ENCODE peak calls at places on chromosomes 3 and 15, in four cellular contexts. K, C, P and U are unnamed samples.

GRCh38 chr3:144301863-144302262 is 330.2 kb downstream of the DIPK2A start:
- DNase-seq in K (no peak), C (no peak), P (no peak), U (no peak)

GRCh38 chr3:25748189-25748588 is 35.1 kb downstream of the NGLY1 start:
- DNase-seq in K (no peak), C (no peak), P (no peak), U (no peak)

GRCh38 chr15:63246691-63247464 is 30.5 kb upstream of the APH1B start:
- DNase-seq in K (peak), C (peak), P (no peak), U (no peak)

GRCh38 chr3:136070953-136071949 is 105.7 kb downstream of the PPP2R3A start:
- DNase-seq in K (peak), C (no peak), P (peak), U (no peak)

GRCh38 chr3:186669378-186670084 is 3.7 kb downstream of the HRG start:
- DNase-seq in K (no peak), C (no peak), P (no peak), U (no peak)

GRCh38 chr15:90994059-90994416 is 297 bp downstream of the PRC1 start:
- DNase-seq in K (peak), C (no peak), P (no peak), U (peak)

GRCh38 chr3:150747909-150748568 is 14.9 kb downstream of the SIAH2 start:
- DNase-seq in K (peak), C (no peak), P (no peak), U (no peak)

GRCh38 chr3:128343287-128344045 is 123.2 kb downstream of the DNAJB8 start:
- DNase-seq in K (peak), C (no peak), P (peak), U (peak)

GRCh38 chr3:39432342-39432741 is 25.8 kb downstream of the RPSA start:
- DNase-seq in K (no peak), C (no peak), P (no peak), U (no peak)

GRCh38 chr3:185929192-185930151 is 8.3 kb downstream of the TRA2B start:
- DNase-seq in K (peak), C (no peak), P (no peak), U (no peak)

GRCh38 chr3:185424435-185424834 is 61.5 kb downstream of the MAP3K13 start:
- DNase-seq in K (no peak), C (no peak), P (no peak), U (no peak)

GRCh38 chr3:54164192-54164975 is 42.0 kb downstream of the CACNA2D3 start:
- DNase-seq in K (no peak), C (no peak), P (no peak), U (no peak)

GRCh38 chr3:153162513-153163348 is 705 bp downstream of the RAP2B start:
- DNase-seq in K (peak), C (peak), P (peak), U (peak)

GRCh38 chr15:62777657-62778056 is 264.9 kb upstream of the TPM1 start:
- DNase-seq in K (peak), C (no peak), P (no peak), U (no peak)

GRCh38 chr15:26970712-26971210 is at the start of gene GABRG3:
- DNase-seq in K (no peak), C (no peak), P (peak), U (no peak)

GRCh38 chr3:194344012-194344411 is 7.1 kb downstream of the CPN2 start:
- DNase-seq in K (peak), C (peak), P (peak), U (peak)

GRCh38 chr3:71050133-71050520 is 533.4 kb downstream of the FOXP1 start:
- DNase-seq in K (no peak), C (no peak), P (no peak), U (no peak)

GRCh38 chr3:97278506-97278905 is 464.1 kb downstream of the EPHA6 start:
- DNase-seq in K (no peak), C (no peak), P (no peak), U (no peak)

GRCh38 chr3:152096280-152096679 is 172.4 kb upstream of the MBNL1 start:
- DNase-seq in K (no peak), C (no peak), P (no peak), U (no peak)

GRCh38 chr3:11835028-11835639 is 11.6 kb downstream of the TAMM41 start:
- DNase-seq in K (peak), C (peak), P (no peak), U (no peak)

GRCh38 chr15:81113861-81114261 is 20.2 kb upstream of the CFAP161 start:
- DNase-seq in K (peak), C (no peak), P (no peak), U (no peak)

GRCh38 chr3:53844262-53845102 is 1.7 kb downstream of the CHDH start:
- DNase-seq in K (no peak), C (no peak), P (no peak), U (peak)

GRCh38 chr3:112499328-112499727 is at the start of gene BTLA:
- DNase-seq in K (no peak), C (no peak), P (no peak), U (no peak)

GRCh38 chr3:31254483-31254882 is 278.2 kb upstream of the STT3B start:
- DNase-seq in K (no peak), C (no peak), P (no peak), U (peak)

GRCh38 chr15:92997821-92998220 is 91.2 kb downstream of the RGMA start:
- DNase-seq in K (no peak), C (no peak), P (no peak), U (no peak)

GRCh38 chr3:74409066-74409465 is 205.4 kb downstream of the CNTN3 start:
- DNase-seq in K (no peak), C (no peak), P (no peak), U (no peak)

GRCh38 chr3:40996827-40997710 is 202.2 kb upstream of the CTNNB1 start:
- DNase-seq in K (no peak), C (no peak), P (no peak), U (no peak)

GRCh38 chr3:115100172-115100571 is 46.9 kb downstream of the ZBTB20 start:
- DNase-seq in K (peak), C (peak), P (peak), U (peak)

GRCh38 chr3:120393252-120393651 is 44.1 kb upstream of the LRRC58 start:
- DNase-seq in K (peak), C (no peak), P (no peak), U (no peak)

GRCh38 chr15:47184405-47185221 is 532.7 kb upstream of the SEMA6D start:
- DNase-seq in K (peak), C (no peak), P (no peak), U (peak)

GRCh38 chr3:113629941-113630340 is 66.5 kb downstream of the USF3 start:
- DNase-seq in K (peak), C (no peak), P (no peak), U (no peak)

GRCh38 chr3:192915306-192915705 is 2.4 kb downstream of the MB21D2 start:
- DNase-seq in K (peak), C (no peak), P (peak), U (no peak)

GRCh38 chr15:24054547-24055245 is 367.6 kb upstream of the NDN start:
- DNase-seq in K (no peak), C (no peak), P (peak), U (peak)

GRCh38 chr3:197333901-197334639 is 35.7 kb upstream of the DLG1 start:
- DNase-seq in K (no peak), C (no peak), P (no peak), U (no peak)

GRCh38 chr15:99421172-99421656 is 144.6 kb upstream of the MEF2A start:
- DNase-seq in K (no peak), C (no peak), P (peak), U (no peak)

DNA sequence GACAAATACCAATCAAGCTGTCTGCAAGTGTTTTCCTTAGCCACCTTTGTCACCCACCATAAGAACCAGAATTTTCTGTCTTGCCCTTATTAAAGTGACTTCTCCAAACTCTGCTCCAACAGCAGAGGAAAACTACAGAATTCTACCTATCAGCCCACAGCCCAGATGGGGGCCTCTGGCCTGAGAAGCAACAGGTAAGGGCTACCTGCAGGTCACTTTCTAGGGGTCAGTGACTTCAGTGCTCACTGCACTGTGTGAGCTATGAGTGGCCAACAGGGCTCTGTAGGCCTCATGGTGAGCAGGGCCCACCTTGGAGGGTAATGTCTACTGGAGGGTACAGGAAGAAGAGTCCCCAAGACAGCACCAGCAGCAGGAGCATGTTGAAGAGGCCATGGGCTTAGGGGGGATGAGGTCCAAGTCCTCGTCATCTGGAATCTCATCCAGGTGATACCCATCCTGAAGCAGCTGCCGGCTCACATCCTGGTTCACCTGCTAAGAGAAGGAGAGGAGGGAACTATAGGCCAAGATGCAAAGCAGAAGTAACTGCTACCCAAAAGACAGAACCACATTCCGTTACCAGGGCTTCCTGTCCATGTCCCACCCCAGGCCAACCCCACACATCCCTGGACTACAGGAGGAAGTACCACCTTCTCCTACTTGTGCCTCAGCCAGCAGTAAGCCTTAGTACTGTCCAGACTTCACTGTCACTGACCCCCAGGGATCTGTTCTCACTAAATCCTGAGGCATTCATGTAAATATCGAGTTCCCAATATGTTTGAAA is 4.2 kb downstream of the FAM219B start:
- DNase-seq in K (no peak), C (no peak), P (no peak), U (no peak)
- H3K27ac ChIP-seq in K (no peak), C (no peak), P (no peak), U (no peak)

DNA sequence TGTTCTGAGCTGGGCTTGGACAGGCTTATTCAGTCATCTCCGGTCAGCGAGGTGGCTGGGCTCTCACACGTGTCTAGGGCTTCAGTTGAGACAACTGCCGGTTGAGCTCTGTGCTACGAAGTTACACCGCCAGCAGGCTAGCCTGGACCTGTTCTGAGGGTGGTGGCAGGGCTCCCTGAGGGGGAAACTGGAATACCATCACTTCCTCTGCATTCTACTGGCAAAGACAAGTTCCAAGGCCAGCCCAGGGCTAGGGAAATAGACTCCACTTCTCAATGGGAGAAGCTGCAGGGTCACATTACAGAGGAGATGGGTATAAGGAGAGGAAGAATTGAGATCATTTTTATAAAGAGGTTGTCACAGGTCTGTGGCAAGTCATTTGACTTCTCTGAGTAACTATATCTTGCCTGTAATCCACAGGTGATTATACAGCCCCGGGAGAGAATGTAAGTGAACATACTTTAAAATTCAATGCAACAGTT is 106.8 kb upstream of the IL12A start:
- DNase-seq in K (no peak), C (no peak), P (peak), U (no peak)
- H3K27ac ChIP-seq in K (no peak), C (peak), P (no peak), U (no peak)

GRCh38 chr3:32868719-32869512 is 51.1 kb downstream of the TRIM71 start:
- DNase-seq in K (no peak), C (no peak), P (no peak), U (no peak)
- H3K27ac ChIP-seq in K (no peak), C (no peak), P (no peak), U (no peak)

GRCh38 chr3:69391554-69391953 is 5.7 kb upstream of the FRMD4B start:
- DNase-seq in K (no peak), C (no peak), P (no peak), U (no peak)

GRCh38 chr3:69392415-69392814 is 6.5 kb upstream of the FRMD4B start:
- DNase-seq in K (no peak), C (no peak), P (no peak), U (no peak)

GRCh38 chr3:69388241-69388640 is 2.4 kb upstream of the FRMD4B start:
- DNase-seq in K (no peak), C (no peak), P (no peak), U (no peak)

GRCh38 chr3:69390771-69391170 is 4.9 kb upstream of the FRMD4B start:
- DNase-seq in K (no peak), C (no peak), P (no peak), U (no peak)

GRCh38 chr3:69389520-69390248 is 3.8 kb upstream of the FRMD4B start:
- DNase-seq in K (no peak), C (no peak), P (no peak), U (no peak)
- H3K27ac ChIP-seq in K (no peak), C (peak), P (no peak), U (no peak)

GRCh38 chr3:60609446-60609845 is 641.8 kb downstream of the FHIT start:
- DNase-seq in K (peak), C (no peak), P (peak), U (no peak)

GRCh38 chr3:60613769-60614303 is 637.4 kb downstream of the FHIT start:
- DNase-seq in K (no peak), C (no peak), P (no peak), U (no peak)

DNA sequence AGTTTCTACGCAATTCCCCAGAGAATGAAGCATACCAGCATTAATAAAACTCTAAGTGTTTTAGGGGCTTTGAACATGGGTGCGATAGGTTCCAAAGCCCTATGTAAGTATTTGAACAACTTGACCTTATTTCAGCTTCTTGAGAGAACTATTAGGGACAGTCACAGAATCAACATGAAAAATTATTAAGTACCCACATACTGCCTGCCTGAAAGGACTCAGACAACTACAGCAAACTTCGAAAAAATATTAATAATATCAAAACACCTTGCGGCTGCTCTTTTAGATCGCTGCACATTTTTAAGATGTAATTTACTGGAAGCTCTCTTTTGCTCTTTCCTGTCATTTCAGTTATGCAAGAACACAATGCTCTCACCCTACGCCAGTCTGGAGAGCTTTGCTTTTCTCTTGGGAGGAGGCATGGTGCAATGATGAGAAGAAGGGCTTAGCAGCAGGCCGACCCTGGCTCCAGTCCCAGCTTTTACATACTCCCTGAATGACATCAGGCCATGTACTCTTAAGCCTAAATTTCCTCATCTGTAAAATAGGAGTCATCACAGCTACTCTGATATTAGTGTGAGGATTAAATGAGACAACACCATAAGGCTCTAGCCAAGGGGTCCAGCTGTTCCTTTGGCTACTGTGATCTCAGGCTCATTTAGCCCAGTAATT is 640.7 kb downstream of the FHIT start:
- DNase-seq in K (peak), C (peak), P (peak), U (peak)
- H3K27ac ChIP-seq in K (no peak), C (peak), P (no peak), U (no peak)

GRCh38 chr3:188955919-188956318 is 215.9 kb upstream of the TPRG1 start:
- DNase-seq in K (no peak), C (no peak), P (no peak), U (no peak)
- H3K27ac ChIP-seq in K (no peak), C (peak), P (no peak), U (no peak)